ENCODE peak calls at places on chromosome 4, in four cellular contexts. H, M, D and Q are unnamed samples.

GRCh38 chr4:169823685-169824084 is 65.9 kb upstream of the HPF1 start:
- DNase-seq in M (no peak), H (no peak), D (peak; percentile 21), Q (peak; percentile 65)

GRCh38 chr4:168891086-168891485 is 119.0 kb downstream of the CBR4 start:
- DNase-seq in M (no peak), H (no peak), D (no peak), Q (no peak)

GRCh38 chr4:176422031-176422430 is 102.3 kb downstream of the SPCS3 start:
- DNase-seq in H (no peak), M (no peak), D (no peak), Q (no peak)

GRCh38 chr4:101292901-101293300 is 54.4 kb downstream of the PPP3CA start:
- DNase-seq in M (no peak), D (no peak), H (no peak), Q (no peak)

GRCh38 chr4:26793750-26794149 is 66.9 kb upstream of the STIM2 start:
- DNase-seq in M (peak; percentile 38), D (no peak), H (no peak), Q (no peak)

GRCh38 chr4:1722551-1723071 is 1.3 kb downstream of the TACC3 start:
- DNase-seq in D (no peak), M (no peak), H (no peak), Q (no peak)

GRCh38 chr4:76803522-76803921 is 94.4 kb downstream of the SOWAHB start:
- DNase-seq in H (no peak), M (peak; percentile 15), D (no peak), Q (no peak)

GRCh38 chr4:136505020-136505419 is 1027.3 kb downstream of the PCDH18 start:
- DNase-seq in M (no peak), D (no peak), H (no peak), Q (no peak)

GRCh38 chr4:2763511-2763967 is 7.4 kb upstream of the TNIP2 start:
- DNase-seq in D (no peak), M (peak; percentile 3), H (no peak), Q (peak; percentile 45)

GRCh38 chr4:185039508-185040273 is 21.4 kb downstream of the HELT start:
- DNase-seq in M (peak; percentile 72), H (peak; percentile 23), D (peak; percentile 30), Q (no peak)

GRCh38 chr4:43843501-43843900 is 605.1 kb downstream of the KCTD8 start:
- DNase-seq in M (no peak), H (no peak), D (peak; percentile 6), Q (no peak)

GRCh38 chr4:186719925-186720694 is 3.5 kb downstream of the FAT1 start:
- DNase-seq in M (peak; percentile 41), D (no peak), H (no peak), Q (no peak)
- TF ChIP-seq CBFB in M (no peak), D (no peak), H (no peak), Q (no peak)

GRCh38 chr4:111323496-111323895 is 700.6 kb upstream of the PITX2 start:
- DNase-seq in M (no peak), H (no peak), D (no peak), Q (no peak)
- TF ChIP-seq CBFB in M (no peak), H (no peak), D (no peak), Q (no peak)

GRCh38 chr4:52704676-52705075 is 45.6 kb upstream of the USP46 start:
- DNase-seq in H (no peak), D (no peak), M (no peak), Q (no peak)
- TF ChIP-seq CBFB in H (no peak), D (no peak), M (no peak), Q (no peak)

DNA sequence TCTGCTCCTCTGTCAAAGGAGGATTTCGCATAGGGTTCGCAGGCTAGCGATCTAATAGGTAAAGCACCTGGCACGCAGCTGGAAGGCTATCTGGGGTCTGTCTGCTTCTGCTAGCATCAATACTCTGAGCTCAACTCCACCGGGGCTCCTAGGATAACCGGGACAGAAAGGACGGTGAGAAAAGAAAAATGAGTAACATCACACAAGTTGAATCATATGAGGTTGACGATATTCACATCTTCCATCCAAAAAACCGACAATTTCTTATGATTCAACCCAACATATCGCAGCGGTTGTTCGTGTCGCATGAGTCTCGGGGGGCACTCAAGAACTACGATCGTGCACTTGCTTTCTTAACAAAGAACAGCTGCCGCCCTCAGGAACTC is 1.8 kb downstream of the PROM1 start:
- DNase-seq in H (no peak), M (no peak), D (no peak), Q (no peak)
- TF ChIP-seq CBFB in H (no peak), M (no peak), D (no peak), Q (no peak)